ENCODE peak calls at places on chromosomes 16 and 17, in seven cellular contexts. One of them, this sample, is unnamed.
A peak's percentile ranks its signal among the peaks of the same experiment; 100 is the strongest.

GRCh38 chr16:53412549-53412948 is 21.7 kb upstream of the RBL2 start:
- DNase-seq in SK-N-SH: no peak
- DNase-seq in HCT116: no peak
- DNase-seq in GM12878: no peak
- DNase-seq in endothelial cell of umbilical vein: no peak
- DNase-seq in HepG2: no peak
- DNase-seq in K562: no peak
- DNase-seq in this sample: no peak

GRCh38 chr17:18191071-18191667 is 7.5 kb downstream of the ALKBH5 start:
- DNase-seq in SK-N-SH: no peak
- DNase-seq in HCT116: no peak
- DNase-seq in GM12878: no peak
- DNase-seq in endothelial cell of umbilical vein: peak; percentile 77
- DNase-seq in HepG2: peak; percentile 74
- DNase-seq in K562: no peak
- DNase-seq in this sample: no peak

GRCh38 chr16:50295541-50296132 is 29.3 kb downstream of the ADCY7 start:
- DNase-seq in SK-N-SH: no peak
- DNase-seq in HCT116: no peak
- DNase-seq in GM12878: no peak
- DNase-seq in endothelial cell of umbilical vein: no peak
- DNase-seq in HepG2: no peak
- DNase-seq in K562: no peak
- DNase-seq in this sample: no peak

GRCh38 chr17:31048780-31049179 is 46.0 kb upstream of the NF1 start:
- DNase-seq in SK-N-SH: no peak
- DNase-seq in HCT116: no peak
- DNase-seq in GM12878: no peak
- DNase-seq in endothelial cell of umbilical vein: no peak
- DNase-seq in HepG2: no peak
- DNase-seq in K562: no peak
- DNase-seq in this sample: no peak

GRCh38 chr16:90010676-90011075 is 8.6 kb downstream of the DBNDD1 start:
- DNase-seq in SK-N-SH: peak; percentile 76
- DNase-seq in HCT116: no peak
- DNase-seq in GM12878: no peak
- DNase-seq in endothelial cell of umbilical vein: no peak
- DNase-seq in HepG2: no peak
- DNase-seq in K562: no peak
- DNase-seq in this sample: no peak

GRCh38 chr17:28712037-28712704 is 483 bp upstream of the PROCA1 start:
- DNase-seq in SK-N-SH: no peak
- DNase-seq in HCT116: no peak
- DNase-seq in GM12878: no peak
- DNase-seq in endothelial cell of umbilical vein: no peak
- DNase-seq in HepG2: no peak
- DNase-seq in K562: peak; percentile 77
- DNase-seq in this sample: no peak

GRCh38 chr17:58337600-58338453 is 9.2 kb upstream of the TSPOAP1 start:
- DNase-seq in SK-N-SH: no peak
- DNase-seq in HCT116: no peak
- DNase-seq in GM12878: peak; percentile 90
- DNase-seq in endothelial cell of umbilical vein: no peak
- DNase-seq in HepG2: peak; percentile 82
- DNase-seq in K562: peak; percentile 58
- DNase-seq in this sample: no peak

GRCh38 chr17:7408341-7408740 is 696 bp downstream of the NLGN2 start:
- DNase-seq in SK-N-SH: no peak
- DNase-seq in HCT116: no peak
- DNase-seq in GM12878: no peak
- DNase-seq in endothelial cell of umbilical vein: no peak
- DNase-seq in HepG2: no peak
- DNase-seq in K562: no peak
- DNase-seq in this sample: no peak

GRCh38 chr17:82674656-82675475 is 23.6 kb downstream of the RAB40B start:
- DNase-seq in SK-N-SH: no peak
- DNase-seq in HCT116: no peak
- DNase-seq in GM12878: no peak
- DNase-seq in endothelial cell of umbilical vein: no peak
- DNase-seq in HepG2: no peak
- DNase-seq in K562: no peak
- DNase-seq in this sample: no peak

GRCh38 chr16:2086136-2086742 is 38.5 kb downstream of the TSC2 start:
- DNase-seq in SK-N-SH: no peak
- DNase-seq in HCT116: no peak
- DNase-seq in GM12878: no peak
- DNase-seq in endothelial cell of umbilical vein: no peak
- DNase-seq in HepG2: no peak
- DNase-seq in K562: no peak
- DNase-seq in this sample: no peak

GRCh38 chr17:10842658-10843057 is 4.8 kb upstream of the PIRT start:
- DNase-seq in SK-N-SH: no peak
- DNase-seq in HCT116: no peak
- DNase-seq in GM12878: no peak
- DNase-seq in endothelial cell of umbilical vein: no peak
- DNase-seq in HepG2: no peak
- DNase-seq in K562: no peak
- DNase-seq in this sample: no peak

GRCh38 chr16:22300427-22301071 is 3.3 kb downstream of the POLR3E start:
- DNase-seq in SK-N-SH: peak; percentile 76
- DNase-seq in HCT116: no peak
- DNase-seq in GM12878: no peak
- DNase-seq in endothelial cell of umbilical vein: peak; percentile 52
- DNase-seq in HepG2: peak; percentile 58
- DNase-seq in K562: peak; percentile 17
- DNase-seq in this sample: no peak
- H3K9ac ChIP-seq in SK-N-SH: no peak overlapping the region
- H3K9ac ChIP-seq in HCT116: no peak overlapping the region
- H3K9ac ChIP-seq in GM12878: no peak overlapping the region
- H3K9ac ChIP-seq in endothelial cell of umbilical vein: no peak overlapping the region
- H3K9ac ChIP-seq in HepG2: no peak overlapping the region
- H3K9ac ChIP-seq in K562: no peak overlapping the region
- H3K9ac ChIP-seq in this sample: no peak overlapping the region

DNA sequence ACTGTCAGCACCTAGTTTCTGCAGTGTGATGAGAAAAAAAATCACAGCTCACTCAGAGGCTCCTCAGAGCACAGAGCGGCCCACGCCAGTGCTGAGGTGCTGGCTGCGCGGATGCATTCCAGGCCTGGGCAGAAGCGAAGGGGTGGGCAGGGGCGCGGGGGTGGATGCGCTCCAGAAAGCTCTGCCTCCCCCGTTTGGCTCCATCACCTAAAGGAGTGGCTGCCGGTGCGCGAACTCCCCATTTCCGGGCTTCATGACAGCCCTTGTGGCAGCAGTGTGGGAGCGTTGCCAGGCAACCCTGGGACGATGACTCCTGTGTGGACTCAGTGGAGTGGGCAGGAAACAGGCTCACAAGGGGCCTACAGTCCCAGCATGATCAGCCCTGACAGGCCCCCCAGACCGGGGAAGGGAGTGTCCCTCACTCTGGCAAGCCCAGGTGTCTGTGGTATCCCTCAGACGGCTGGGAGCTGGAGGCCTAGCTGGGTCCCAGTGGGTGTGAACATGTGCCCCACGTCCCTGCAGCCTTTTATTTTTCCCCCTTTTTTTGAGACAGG is 32.8 kb upstream of the NUDT16L1 start:
- DNase-seq in SK-N-SH: peak; percentile 50
- DNase-seq in HCT116: no peak
- DNase-seq in GM12878: no peak
- DNase-seq in endothelial cell of umbilical vein: peak; percentile 19
- DNase-seq in HepG2: peak; percentile 84
- DNase-seq in K562: no peak
- DNase-seq in this sample: no peak
- TF ChIP-seq POLR2AphosphoS5 in SK-N-SH: no peak
- TF ChIP-seq POLR2AphosphoS5 in HCT116: no peak
- TF ChIP-seq POLR2AphosphoS5 in GM12878: no peak
- TF ChIP-seq POLR2AphosphoS5 in endothelial cell of umbilical vein: no peak
- TF ChIP-seq POLR2AphosphoS5 in HepG2: no peak
- TF ChIP-seq POLR2AphosphoS5 in K562: no peak
- TF ChIP-seq POLR2AphosphoS5 in this sample: no peak

DNA sequence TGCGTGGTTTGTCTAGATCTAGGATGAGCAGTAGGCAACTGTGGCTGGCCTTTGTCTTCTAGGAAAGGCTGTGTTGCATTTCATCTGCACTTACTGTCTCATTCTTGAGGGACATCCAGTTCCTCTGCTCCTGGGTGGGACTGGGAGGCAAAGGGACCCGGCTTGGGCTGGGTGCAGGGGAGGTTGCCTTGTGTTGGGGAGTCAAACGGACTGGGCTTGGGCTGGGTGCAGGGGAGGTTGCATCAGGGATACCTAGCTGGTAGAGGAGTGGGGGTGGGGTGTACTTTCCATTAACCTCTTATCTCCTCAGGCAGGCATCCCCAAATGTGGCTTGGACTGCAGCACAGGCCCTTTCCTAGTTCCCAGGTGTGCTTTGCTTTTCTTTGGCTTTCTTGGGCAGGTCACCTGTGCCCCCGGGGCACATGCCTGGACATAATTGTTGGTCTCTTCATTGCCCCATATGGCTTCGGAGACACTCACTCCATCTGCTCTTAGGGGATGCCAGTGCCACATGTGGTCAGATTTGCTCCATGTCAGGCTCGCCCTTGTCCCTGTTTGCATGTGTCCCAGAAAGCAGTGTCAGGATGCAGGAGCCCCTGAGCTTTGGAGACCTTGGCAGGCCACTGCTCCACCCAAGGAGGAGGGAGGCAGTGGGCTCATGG is 1682.9 kb downstream of the TP53TG3F start:
- DNase-seq in SK-N-SH: no peak
- DNase-seq in HCT116: no peak
- DNase-seq in GM12878: no peak
- DNase-seq in endothelial cell of umbilical vein: no peak
- DNase-seq in HepG2: no peak
- DNase-seq in K562: no peak
- DNase-seq in this sample: no peak
- H3K9me3 ChIP-seq in SK-N-SH: no peaks in the 10 kb centered on the region
- H3K9me3 ChIP-seq in HCT116: peaks cover 18% of the 10 kb centered on the region
- H3K9me3 ChIP-seq in GM12878: no peaks in the 10 kb centered on the region
- H3K9me3 ChIP-seq in endothelial cell of umbilical vein: peaks cover 9% of the 10 kb centered on the region
- H3K9me3 ChIP-seq in HepG2: peaks cover 97% of the 10 kb centered on the region
- H3K9me3 ChIP-seq in K562: no peaks in the 10 kb centered on the region
- H3K9me3 ChIP-seq in this sample: no peaks in the 10 kb centered on the region

GRCh38 chr17:77923135-77923534 is 35.4 kb upstream of the TNRC6C start:
- DNase-seq in SK-N-SH: no peak
- DNase-seq in HCT116: no peak
- DNase-seq in GM12878: no peak
- DNase-seq in endothelial cell of umbilical vein: no peak
- DNase-seq in HepG2: no peak
- DNase-seq in K562: no peak
- DNase-seq in this sample: no peak
- H3K9ac ChIP-seq in SK-N-SH: no peak overlapping the region
- H3K9ac ChIP-seq in HCT116: no peak overlapping the region
- H3K9ac ChIP-seq in GM12878: no peak overlapping the region
- H3K9ac ChIP-seq in endothelial cell of umbilical vein: no peak overlapping the region
- H3K9ac ChIP-seq in HepG2: no peak overlapping the region
- H3K9ac ChIP-seq in K562: no peak overlapping the region
- H3K9ac ChIP-seq in this sample: no peak overlapping the region

GRCh38 chr17:64024215-64024654 is 3.8 kb upstream of the ICAM2 start:
- DNase-seq in SK-N-SH: no peak
- DNase-seq in HCT116: no peak
- DNase-seq in GM12878: no peak
- DNase-seq in endothelial cell of umbilical vein: peak; percentile 87
- DNase-seq in HepG2: no peak
- DNase-seq in K562: peak; percentile 60
- DNase-seq in this sample: no peak

GRCh38 chr17:64022631-64023063 is 2.2 kb upstream of the ICAM2 start:
- DNase-seq in SK-N-SH: no peak
- DNase-seq in HCT116: no peak
- DNase-seq in GM12878: no peak
- DNase-seq in endothelial cell of umbilical vein: peak; percentile 35
- DNase-seq in HepG2: no peak
- DNase-seq in K562: peak; percentile 43
- DNase-seq in this sample: no peak

GRCh38 chr17:64028874-64029464 is 8.5 kb upstream of the ICAM2 start:
- DNase-seq in SK-N-SH: peak; percentile 83
- DNase-seq in HCT116: peak; percentile 66
- DNase-seq in GM12878: no peak
- DNase-seq in endothelial cell of umbilical vein: peak; percentile 67
- DNase-seq in HepG2: peak; percentile 61
- DNase-seq in K562: peak; percentile 70
- DNase-seq in this sample: no peak

GRCh38 chr17:64024781-64025731 is 4.6 kb upstream of the ICAM2 start:
- DNase-seq in SK-N-SH: no peak
- DNase-seq in HCT116: no peak
- DNase-seq in GM12878: no peak
- DNase-seq in endothelial cell of umbilical vein: peak; percentile 48
- DNase-seq in HepG2: no peak
- DNase-seq in K562: no peak
- DNase-seq in this sample: no peak

GRCh38 chr17:64025732-64026294 is 5.4 kb upstream of the ICAM2 start:
- DNase-seq in SK-N-SH: peak; percentile 89
- DNase-seq in HCT116: peak; percentile 84
- DNase-seq in GM12878: peak; percentile 55
- DNase-seq in endothelial cell of umbilical vein: peak; percentile 82
- DNase-seq in HepG2: peak; percentile 82
- DNase-seq in K562: peak; percentile 86
- DNase-seq in this sample: no peak
- TF ChIP-seq POLR2AphosphoS5 in SK-N-SH: no peak
- TF ChIP-seq POLR2AphosphoS5 in HCT116: peak; percentile 20
- TF ChIP-seq POLR2AphosphoS5 in GM12878: no peak
- TF ChIP-seq POLR2AphosphoS5 in endothelial cell of umbilical vein: peak; percentile 24
- TF ChIP-seq POLR2AphosphoS5 in HepG2: no peak
- TF ChIP-seq POLR2AphosphoS5 in K562: no peak
- TF ChIP-seq POLR2AphosphoS5 in this sample: no peak

GRCh38 chr16:35752012-35752772 is 2292.8 kb downstream of the TP53TG3F start:
- DNase-seq in SK-N-SH: no peak
- DNase-seq in HCT116: no peak
- DNase-seq in GM12878: no peak
- DNase-seq in endothelial cell of umbilical vein: no peak
- DNase-seq in HepG2: no peak
- DNase-seq in K562: no peak
- DNase-seq in this sample: no peak
- H3K9me3 ChIP-seq in SK-N-SH: no peaks in the 10 kb centered on the region
- H3K9me3 ChIP-seq in HCT116: no peaks in the 10 kb centered on the region
- H3K9me3 ChIP-seq in GM12878: no peaks in the 10 kb centered on the region
- H3K9me3 ChIP-seq in endothelial cell of umbilical vein: peaks cover 4% of the 10 kb centered on the region
- H3K9me3 ChIP-seq in HepG2: peaks cover 100% of the 10 kb centered on the region
- H3K9me3 ChIP-seq in K562: no peaks in the 10 kb centered on the region
- H3K9me3 ChIP-seq in this sample: no peaks in the 10 kb centered on the region

DNA sequence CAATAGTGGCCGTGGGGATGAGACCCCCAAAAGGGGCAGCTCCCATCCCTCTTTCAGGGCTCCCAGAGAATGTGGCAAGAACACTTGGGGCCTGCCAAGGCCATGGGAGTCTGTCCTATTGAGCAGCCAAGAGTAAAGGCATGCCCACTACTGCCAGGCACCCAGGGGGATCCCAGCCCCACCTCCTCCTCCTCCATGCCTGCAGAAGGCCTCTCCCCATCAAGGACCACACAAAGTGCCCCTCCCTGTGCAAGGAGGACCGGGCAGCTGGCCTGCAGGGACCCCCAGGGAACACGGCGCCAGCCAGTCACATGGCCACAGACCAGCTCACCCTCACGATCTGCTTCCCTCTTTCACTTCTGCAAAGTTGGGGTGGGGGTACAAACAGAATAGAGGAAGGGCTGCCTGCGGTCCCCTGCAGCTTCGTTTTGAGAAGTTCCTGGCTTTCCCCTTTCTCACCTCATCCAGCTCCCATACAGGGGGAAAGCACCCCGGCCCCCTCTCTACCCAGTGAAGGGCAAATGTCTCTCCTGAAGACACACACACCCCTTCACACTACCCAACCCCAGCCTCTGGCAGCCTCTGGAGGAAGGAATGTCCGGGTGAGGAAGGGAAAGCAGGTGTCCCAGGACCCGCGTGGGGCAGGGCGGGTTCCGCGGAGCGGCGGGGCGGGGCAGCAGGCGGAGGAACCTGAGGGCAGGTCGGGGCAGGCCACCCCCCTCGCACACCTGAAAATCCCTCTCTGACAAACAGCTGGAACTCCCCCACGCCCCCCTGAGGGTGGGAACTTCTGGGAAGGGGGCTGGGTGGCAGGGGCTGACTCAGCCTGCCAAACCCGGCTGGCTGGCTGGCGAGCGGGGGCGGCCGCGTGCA is 2.0 kb downstream of the PPP1R9B start:
- DNase-seq in SK-N-SH: peak; percentile 76
- DNase-seq in HCT116: no peak
- DNase-seq in GM12878: peak; percentile 81
- DNase-seq in endothelial cell of umbilical vein: no peak
- DNase-seq in HepG2: peak; percentile 51
- DNase-seq in K562: peak; percentile 82
- DNase-seq in this sample: no peak
- H3K9ac ChIP-seq in SK-N-SH: peak overlapping the region; percentile 92
- H3K9ac ChIP-seq in HCT116: peak overlapping the region; percentile 74
- H3K9ac ChIP-seq in GM12878: peak overlapping the region; percentile 92
- H3K9ac ChIP-seq in endothelial cell of umbilical vein: peak overlapping the region; percentile 45
- H3K9ac ChIP-seq in HepG2: peak overlapping the region; percentile 83
- H3K9ac ChIP-seq in K562: peak overlapping the region; percentile 67
- H3K9ac ChIP-seq in this sample: peak overlapping the region; percentile 61